ENCODE peak calls at places on chromosome 2, in seven cellular contexts. E is adrenal gland, W is psoas muscle, Z is lung, X is aorta, V is tibial artery, F is IMR-90. A is an unnamed sample.
A peak's percentile ranks its signal among the peaks of the same experiment; 100 is the strongest.

GRCh38 chr2:48183991-48184390 is 277.7 kb upstream of the FBXO11 start:
- DNase-seq in E (no peak), W (no peak), Z (no peak), X (no peak), V (no peak), F (no peak), A (no peak)

GRCh38 chr2:120260736-120261135 is 8.1 kb downstream of the RALB start:
- DNase-seq in E (no peak), W (no peak), Z (no peak), X (no peak), V (no peak), F (no peak), A (no peak)

GRCh38 chr2:126912201-126912600 is 13.5 kb downstream of the TEX51 start:
- DNase-seq in E (peak; percentile 6), W (no peak), Z (no peak), X (no peak), V (peak; percentile 19), F (no peak), A (peak; percentile 6)

GRCh38 chr2:239097428-239097696 is 249.5 kb downstream of the TWIST2 start:
- DNase-seq in E (no peak), W (no peak), Z (no peak), X (no peak), V (no peak), F (no peak), A (no peak)

GRCh38 chr2:70923378-70924015 is 12.2 kb upstream of the ATP6V1B1 start:
- DNase-seq in E (no peak), W (no peak), Z (no peak), X (no peak), V (peak; percentile 41), F (no peak), A (no peak)

GRCh38 chr2:187867165-187867564 is 312.9 kb upstream of the TFPI start:
- DNase-seq in E (no peak), W (no peak), Z (no peak), X (no peak), V (no peak), F (no peak), A (no peak)

GRCh38 chr2:240688563-240688919 is 3.1 kb upstream of the AQP12A start:
- DNase-seq in E (no peak), W (no peak), Z (no peak), X (no peak), V (no peak), F (no peak), A (no peak)

GRCh38 chr2:105395691-105396090 is 3.2 kb downstream of the FHL2 start:
- DNase-seq in E (peak; percentile 53), W (no peak), Z (no peak), X (no peak), V (no peak), F (no peak), A (no peak)

GRCh38 chr2:134244587-134244986 is 9.3 kb upstream of the MGAT5 start:
- DNase-seq in E (no peak), W (no peak), Z (no peak), X (no peak), V (no peak), F (no peak), A (no peak)

GRCh38 chr2:187799601-187800000 is 245.4 kb upstream of the TFPI start:
- DNase-seq in E (no peak), W (no peak), Z (no peak), X (no peak), V (no peak), F (no peak), A (no peak)

DNA sequence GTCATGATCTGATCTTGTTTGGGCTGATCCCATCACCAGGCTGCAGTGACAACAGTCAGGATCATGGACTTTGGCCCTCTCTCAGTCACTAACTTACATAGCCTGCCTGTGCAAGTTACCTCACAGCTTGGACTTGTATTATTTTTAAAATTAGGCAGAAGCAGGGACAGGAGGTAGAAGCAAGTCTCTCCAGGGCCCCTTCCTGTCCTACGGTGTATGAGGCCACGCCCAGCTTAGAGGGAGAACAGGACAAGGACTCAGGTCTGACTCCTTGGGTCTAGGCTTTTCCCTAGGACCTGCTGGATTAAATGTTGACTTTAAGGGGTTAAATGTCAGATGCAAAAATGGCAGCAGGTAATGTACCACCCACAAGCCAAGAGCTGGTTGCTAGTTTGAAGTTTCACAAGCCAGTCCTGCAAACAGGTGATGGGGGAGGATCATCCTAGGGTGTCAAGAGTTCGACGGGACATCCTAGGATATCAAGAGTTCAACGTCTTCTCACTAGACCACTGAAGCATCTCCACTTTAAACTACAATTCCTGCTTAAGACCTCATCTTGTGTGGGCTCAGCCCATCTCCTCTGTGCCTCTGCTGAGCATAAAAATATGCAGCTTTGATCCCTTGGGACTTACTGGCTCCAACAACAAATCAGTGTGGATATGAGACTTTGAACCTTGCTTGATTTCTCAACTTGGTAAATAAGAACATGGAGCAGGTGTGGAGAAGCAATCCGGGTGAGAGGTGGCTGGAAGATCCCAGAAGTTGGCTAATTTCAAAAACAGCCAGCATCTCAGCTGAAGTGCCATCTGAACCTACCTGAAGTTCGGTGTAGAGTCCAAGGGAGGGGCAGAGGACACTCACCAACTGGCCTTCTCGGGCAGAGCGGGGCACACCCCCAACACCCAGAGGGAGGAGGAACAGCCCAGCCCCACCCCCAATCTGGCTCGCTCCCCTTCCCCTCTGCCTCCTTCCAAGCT is 39.5 kb downstream of the SFXN5 start:
- DNase-seq in E (no peak), W (no peak), Z (no peak), X (no peak), V (no peak), F (no peak), A (peak; percentile 83)
- H3K27ac ChIP-seq in E (no peak overlapping the region), W (no peak overlapping the region), Z (no peak overlapping the region), X (no peak overlapping the region), V (no peak overlapping the region), F (no peak overlapping the region), A (peak overlapping the region; percentile 58)

DNA sequence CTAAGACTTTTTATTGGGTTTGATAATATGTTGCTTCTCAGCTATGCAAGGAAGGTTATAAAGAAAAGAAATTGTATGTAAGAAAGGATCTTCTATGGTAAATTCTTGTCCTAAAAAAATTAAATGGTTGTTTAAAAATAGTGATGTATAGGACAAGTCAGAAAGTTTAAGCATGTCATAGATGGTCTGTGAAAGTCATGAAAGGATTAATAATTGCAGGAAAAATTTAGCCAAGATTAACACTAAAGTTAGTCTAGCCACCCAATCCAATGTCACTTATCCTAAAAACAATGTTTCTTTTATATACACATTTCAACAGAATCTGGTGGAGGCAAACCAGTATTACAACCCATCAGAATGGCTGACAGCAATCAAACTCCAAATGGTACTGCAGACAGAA is 1046.7 kb upstream of the SLC39A10 start:
- DNase-seq in E (no peak), W (no peak), Z (no peak), X (no peak), V (no peak), F (no peak), A (no peak)
- H3K9me3 ChIP-seq in E (no peaks in the 10 kb centered on the region), W (no peaks in the 10 kb centered on the region), Z (no peaks in the 10 kb centered on the region), X (no peaks in the 10 kb centered on the region), V (no peaks in the 10 kb centered on the region), F (peaks cover 7% of the 10 kb centered on the region), A (no peaks in the 10 kb centered on the region)

GRCh38 chr2:28627722-28628480 is 123.7 kb upstream of the PPP1CB start:
- DNase-seq in E (no peak), W (peak; percentile 53), Z (no peak), X (peak; percentile 68), V (peak; percentile 69), F (peak; percentile 75), A (no peak)
- H3K27ac ChIP-seq in E (peak overlapping the region; percentile 44), W (peak overlapping the region; percentile 89), Z (peak overlapping the region; percentile 85), X (peak overlapping the region; percentile 100), V (peak overlapping the region; percentile 98), F (no peak overlapping the region), A (no peak overlapping the region)

GRCh38 chr2:196653843-196654242 is 14.3 kb downstream of the CCDC150 start:
- DNase-seq in E (no peak), W (no peak), Z (no peak), X (no peak), V (no peak), F (no peak), A (no peak)
- H3K9me3 ChIP-seq in E (no peaks in the 10 kb centered on the region), W (peaks cover 33% of the 10 kb centered on the region), Z (no peaks in the 10 kb centered on the region), X (peaks cover 2% of the 10 kb centered on the region), V (peaks cover 28% of the 10 kb centered on the region), F (peaks cover 16% of the 10 kb centered on the region), A (no peaks in the 10 kb centered on the region)

GRCh38 chr2:181457741-181458425 is 697 bp downstream of the ITGA4 start:
- DNase-seq in E (peak; percentile 49), W (peak; percentile 21), Z (no peak), X (peak; percentile 65), V (peak; percentile 66), F (peak; percentile 35), A (peak; percentile 39)
- H3K27ac ChIP-seq in E (no peak overlapping the region), W (no peak overlapping the region), Z (peak overlapping the region; percentile 80), X (no peak overlapping the region), V (peak overlapping the region; percentile 2), F (no peak overlapping the region), A (peak overlapping the region; percentile 71)

GRCh38 chr2:100365434-100365833 is 43.1 kb upstream of the LONRF2 start:
- DNase-seq in E (peak; percentile 81), W (no peak), Z (peak; percentile 62), X (no peak), V (no peak), F (peak; percentile 93), A (peak; percentile 32)

DNA sequence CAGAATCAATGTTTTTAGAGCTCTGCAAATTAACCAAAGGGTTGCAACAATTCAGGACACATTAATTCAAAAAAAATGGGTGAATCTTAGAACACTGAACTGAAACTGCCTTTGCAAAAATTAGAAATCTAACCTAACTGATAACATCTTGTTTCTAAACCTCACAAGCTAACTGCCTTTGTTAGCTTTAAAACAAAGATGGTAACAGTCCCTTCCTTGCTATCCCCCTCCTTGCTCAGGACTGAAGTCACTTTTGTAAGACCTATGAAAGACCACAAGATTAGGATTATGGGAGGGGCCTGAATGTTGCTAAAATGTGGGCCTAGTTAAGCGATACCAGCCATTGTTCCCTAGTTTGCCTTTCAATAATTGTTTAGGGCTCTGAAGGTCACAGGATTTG is 44.9 kb upstream of the LONRF2 start:
- DNase-seq in E (no peak), W (no peak), Z (no peak), X (no peak), V (no peak), F (no peak), A (no peak)
- H3K9me3 ChIP-seq in E (no peaks in the 10 kb centered on the region), W (peaks cover 6% of the 10 kb centered on the region), Z (peaks cover 6% of the 10 kb centered on the region), X (peaks cover 1% of the 10 kb centered on the region), V (peaks cover 23% of the 10 kb centered on the region), F (peaks cover 8% of the 10 kb centered on the region), A (no peaks in the 10 kb centered on the region)

GRCh38 chr2:17441055-17441771 is 77.0 kb downstream of the RAD51AP2 start:
- DNase-seq in E (no peak), W (no peak), Z (no peak), X (no peak), V (no peak), F (no peak), A (no peak)
- H3K27ac ChIP-seq in E (no peak overlapping the region), W (no peak overlapping the region), Z (no peak overlapping the region), X (no peak overlapping the region), V (no peak overlapping the region), F (no peak overlapping the region), A (no peak overlapping the region)

DNA sequence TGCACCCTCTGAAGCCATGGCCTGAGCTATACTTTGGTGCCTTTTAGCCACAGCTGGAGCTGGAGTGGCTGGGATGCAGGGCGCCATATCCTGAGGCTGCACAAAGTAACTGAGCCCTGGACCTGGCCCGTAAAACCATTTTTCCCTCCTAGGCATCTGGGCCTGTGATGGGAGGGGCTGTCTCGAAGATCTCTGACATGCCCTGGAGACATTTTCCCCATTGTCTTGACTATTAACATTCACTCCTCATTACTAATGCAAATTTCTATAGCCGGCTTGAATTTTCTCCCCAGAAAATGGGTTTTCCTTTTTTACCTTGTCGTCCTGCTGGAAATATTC is 15.4 kb downstream of the TAF1B start:
- DNase-seq in E (no peak), W (no peak), Z (no peak), X (no peak), V (no peak), F (no peak), A (no peak)
- H3K9me3 ChIP-seq in E (no peaks in the 10 kb centered on the region), W (no peaks in the 10 kb centered on the region), Z (no peaks in the 10 kb centered on the region), X (no peaks in the 10 kb centered on the region), V (peaks cover 4% of the 10 kb centered on the region), F (peaks cover 23% of the 10 kb centered on the region), A (no peaks in the 10 kb centered on the region)

GRCh38 chr2:46407852-46408455 is 71.4 kb upstream of the TMEM247 start:
- DNase-seq in E (no peak), W (no peak), Z (no peak), X (no peak), V (no peak), F (no peak), A (no peak)
- H3K27ac ChIP-seq in E (no peak overlapping the region), W (no peak overlapping the region), Z (peak overlapping the region; percentile 57), X (no peak overlapping the region), V (peak overlapping the region; percentile 60), F (no peak overlapping the region), A (no peak overlapping the region)